ENCODE peak calls at places on chromosome 11, in ten cellular contexts. F, V, J, P, O, W, Q, C, U and Y are unnamed samples.
A peak's percentile ranks its signal among the peaks of the same experiment; 100 is the strongest.

GRCh38 chr11:77557553-77557952 is 32.2 kb upstream of the AQP11 start:
- DNase-seq in V (peak; percentile 9), Q (no peak), F (no peak), O (peak; percentile 13), U (no peak), C (peak; percentile 31), J (no peak), P (no peak), W (no peak), Y (peak; percentile 54)

GRCh38 chr11:96827164-96827563 is 437.4 kb downstream of the JRKL start:
- DNase-seq in C (peak; percentile 43), O (no peak), Q (no peak), W (no peak), U (peak; percentile 66), V (peak; percentile 3), F (no peak), P (no peak), J (no peak), Y (peak; percentile 2)

GRCh38 chr11:16606784-16607674 is 131.4 kb upstream of the C11orf58 start:
- DNase-seq in V (peak; percentile 20), C (no peak), W (no peak), F (peak; percentile 78), O (peak; percentile 19), U (peak; percentile 71), Q (no peak), J (no peak), P (peak; percentile 55), Y (peak; percentile 45)

GRCh38 chr11:71986131-71986530 is 12.6 kb upstream of the IL18BP start:
- DNase-seq in V (no peak), F (no peak), O (no peak), Q (no peak), C (no peak), U (no peak), W (no peak), P (no peak), J (no peak), Y (no peak)

GRCh38 chr11:71191201-71191600 is 61.2 kb downstream of the SHANK2 start:
- DNase-seq in Q (no peak), C (no peak), U (no peak), F (peak; percentile 2), V (no peak), O (no peak), P (no peak), W (no peak), J (no peak), Y (no peak)

GRCh38 chr11:9250139-9250582 is 15.0 kb downstream of the DENND5A start:
- DNase-seq in J (no peak), P (no peak), C (no peak), W (peak; percentile 48), O (peak; percentile 19), U (no peak), Q (no peak), V (peak; percentile 30), F (no peak), Y (no peak)

GRCh38 chr11:11500744-11501487 is 120.9 kb downstream of the GALNT18 start:
- DNase-seq in W (no peak), C (no peak), Q (no peak), U (no peak), J (no peak), P (no peak), V (no peak), F (no peak), O (no peak), Y (no peak)

GRCh38 chr11:23856654-23857053 is 640.2 kb upstream of the LUZP2 start:
- DNase-seq in O (no peak), V (no peak), J (peak; percentile 49), F (no peak), P (no peak), C (peak; percentile 89), U (no peak), Q (no peak), W (no peak), Y (no peak)

GRCh38 chr11:46346886-46347636 is at the start of gene DGKZ:
- DNase-seq in C (peak; percentile 68), F (peak; percentile 94), V (peak; percentile 84), J (no peak), U (peak; percentile 95), P (peak; percentile 92), Q (peak; percentile 96), O (peak; percentile 92), W (peak; percentile 90), Y (peak; percentile 79)